ENCODE peak calls at places on chromosomes 11 and 22, in eight cellular contexts. O is endothelial cell of umbilical vein, Q is tibial nerve, M is ovary, F is upper lobe of left lung, U is erythroblast, A is HCT116, W is IMR-90. G is an unnamed sample.
A peak's percentile ranks its signal among the peaks of the same experiment; 100 is the strongest.

GRCh38 chr22:49935561-49935960 is 17.1 kb downstream of the CRELD2 start:
- DNase-seq in O (no peak), Q (no peak), M (no peak), F (no peak), U (no peak), A (no peak), W (no peak), G (no peak)

GRCh38 chr11:36385121-36385530 is 89.0 kb downstream of the PRR5L start:
- DNase-seq in O (no peak), Q (no peak), M (no peak), F (no peak), U (no peak), A (no peak), W (peak; percentile 92), G (no peak)

GRCh38 chr11:8959546-8960166 is 4.6 kb downstream of the TMEM9B start:
- DNase-seq in O (peak; percentile 87), Q (peak; percentile 59), M (no peak), F (peak; percentile 41), U (peak; percentile 84), A (peak; percentile 67), W (peak; percentile 86), G (peak; percentile 73)

GRCh38 chr11:67581469-67581868 is 2.1 kb upstream of the GSTP1 start:
- DNase-seq in O (no peak), Q (no peak), M (no peak), F (peak; percentile 75), U (no peak), A (no peak), W (no peak), G (no peak)

GRCh38 chr11:57081356-57081755 is 92.6 kb downstream of the OR5AK2 start:
- DNase-seq in O (no peak), Q (no peak), M (no peak), F (no peak), U (no peak), A (no peak), W (no peak), G (no peak)

GRCh38 chr11:47711225-47711624 is 3.9 kb downstream of the AGBL2 start:
- DNase-seq in O (no peak), Q (no peak), M (no peak), F (no peak), U (no peak), A (no peak), W (no peak), G (no peak)

GRCh38 chr11:11582261-11582701 is 39.5 kb downstream of the GALNT18 start:
- DNase-seq in O (peak; percentile 62), Q (no peak), M (no peak), F (no peak), U (no peak), A (no peak), W (no peak), G (no peak)

GRCh38 chr11:71086687-71087258 is 165.6 kb downstream of the SHANK2 start:
- DNase-seq in O (no peak), Q (no peak), M (no peak), F (no peak), U (no peak), A (no peak), W (peak; percentile 10), G (peak; percentile 17)

GRCh38 chr11:79117488-79117887 is 323.3 kb downstream of the TENM4 start:
- DNase-seq in O (no peak), Q (no peak), M (no peak), F (no peak), U (no peak), A (no peak), W (no peak), G (no peak)

GRCh38 chr11:66002648-66003225 is 434 bp downstream of the BANF1 start:
- DNase-seq in O (no peak), Q (peak; percentile 16), M (peak; percentile 77), F (peak; percentile 61), U (no peak), A (no peak), W (peak; percentile 48), G (no peak)

GRCh38 chr11:57662893-57663292 is 5.0 kb upstream of the ZDHHC5 start:
- DNase-seq in O (no peak), Q (no peak), M (no peak), F (no peak), U (peak; percentile 54), A (no peak), W (no peak), G (no peak)

GRCh38 chr22:49154433-49154832 is 673.2 kb downstream of the BRD1 start:
- DNase-seq in O (no peak), Q (no peak), M (no peak), F (no peak), U (no peak), A (no peak), W (no peak), G (no peak)

GRCh38 chr11:68090706-68091105 is 30.5 kb downstream of the CHKA start:
- DNase-seq in O (no peak), Q (no peak), M (no peak), F (peak; percentile 64), U (no peak), A (no peak), W (peak; percentile 11), G (no peak)

GRCh38 chr11:20353829-20354434 is 9.6 kb upstream of the HTATIP2 start:
- DNase-seq in O (peak; percentile 55), Q (peak; percentile 21), M (no peak), F (peak; percentile 26), U (peak; percentile 39), A (peak; percentile 45), W (peak; percentile 48), G (no peak)

GRCh38 chr11:73784080-73784634 is 3.5 kb upstream of the MRPL48 start:
- DNase-seq in O (no peak), Q (no peak), M (no peak), F (no peak), U (peak; percentile 57), A (peak; percentile 66), W (peak; percentile 38), G (no peak)

GRCh38 chr11:132895340-132895739 is 637.0 kb downstream of the OPCML start:
- DNase-seq in O (no peak), Q (no peak), M (no peak), F (no peak), U (no peak), A (no peak), W (peak; percentile 96), G (no peak)

GRCh38 chr22:49765091-49765771 is 62.4 kb downstream of the BRD1 start:
- DNase-seq in O (no peak), Q (no peak), M (peak; percentile 30), F (peak; percentile 12), U (no peak), A (no peak), W (no peak), G (no peak)

GRCh38 chr11:17073370-17074027 is 4.0 kb downstream of the RPS13 start:
- DNase-seq in O (no peak), Q (no peak), M (no peak), F (no peak), U (no peak), A (no peak), W (no peak), G (no peak)
- TF ChIP-seq POLR2A in O (peak; percentile 45), Q (no peak), M (no peak), F (no peak), U (peak; percentile 23), A (no peak), W (peak; percentile 57), G (no peak)

GRCh38 chr11:64039012-64039665 is 3.4 kb downstream of the FLRT1 start:
- DNase-seq in O (no peak), Q (no peak), M (no peak), F (no peak), U (no peak), A (no peak), W (no peak), G (no peak)

GRCh38 chr11:64043545-64043944 is 7.8 kb downstream of the FLRT1 start:
- DNase-seq in O (no peak), Q (no peak), M (no peak), F (no peak), U (no peak), A (no peak), W (no peak), G (no peak)

GRCh38 chr11:64042301-64042700 is 6.6 kb downstream of the FLRT1 start:
- DNase-seq in O (no peak), Q (no peak), M (no peak), F (no peak), U (no peak), A (no peak), W (no peak), G (no peak)

GRCh38 chr11:64040684-64041267 is 5.0 kb downstream of the FLRT1 start:
- DNase-seq in O (no peak), Q (no peak), M (no peak), F (no peak), U (no peak), A (no peak), W (no peak), G (no peak)

GRCh38 chr11:64041846-64042245 is 6.1 kb downstream of the FLRT1 start:
- DNase-seq in O (no peak), Q (no peak), M (no peak), F (no peak), U (no peak), A (no peak), W (no peak), G (no peak)
- TF ChIP-seq POLR2A in O (no peak), Q (no peak), M (no peak), F (no peak), U (no peak), A (no peak), W (no peak), G (no peak)

GRCh38 chr11:85647604-85648299 is at the start of gene TMEM126A:
- DNase-seq in O (peak; percentile 87), Q (peak; percentile 84), M (peak; percentile 91), F (peak; percentile 93), U (peak; percentile 89), A (peak; percentile 81), W (peak; percentile 75), G (peak; percentile 89)
- TF ChIP-seq POLR2A in O (peak; percentile 93), Q (no peak), M (peak; percentile 63), F (no peak), U (peak; percentile 97), A (peak; percentile 90), W (peak; percentile 79), G (peak; percentile 86)

GRCh38 chr11:128628686-128629085 is 41.3 kb upstream of the ETS1 start:
- DNase-seq in O (no peak), Q (no peak), M (no peak), F (no peak), U (no peak), A (no peak), W (no peak), G (no peak)
- TF ChIP-seq POLR2A in O (no peak), Q (no peak), M (no peak), F (no peak), U (no peak), A (no peak), W (no peak), G (no peak)

G was measured in H54.